ENCODE peak calls at places on chromosome 22, in six cellular contexts. One of them, this sample, is unnamed.
A peak's percentile ranks its signal among the peaks of the same experiment; 100 is the strongest.

GRCh38 chr22:48492371-48493320 is 1335.0 kb downstream of the BRD1 start:
- DNase-seq in cardiac muscle cell: peak; percentile 78
- DNase-seq in pancreas: peak; percentile 58
- DNase-seq in uterus: peak; percentile 53
- DNase-seq in MM.1S: peak; percentile 82
- DNase-seq in colonic mucosa: peak; percentile 49
- DNase-seq in this sample: no peak

GRCh38 chr22:27687984-27688545 is 113.5 kb downstream of the MN1 start:
- DNase-seq in cardiac muscle cell: no peak
- DNase-seq in MM.1S: no peak
- DNase-seq in uterus: no peak
- DNase-seq in colonic mucosa: no peak
- DNase-seq in pancreas: no peak
- DNase-seq in this sample: no peak

GRCh38 chr22:20021196-20022181 is 579 bp downstream of the TANGO2 start:
- DNase-seq in MM.1S: peak; percentile 12
- DNase-seq in uterus: no peak
- DNase-seq in pancreas: no peak
- DNase-seq in colonic mucosa: peak; percentile 47
- DNase-seq in cardiac muscle cell: peak; percentile 17
- DNase-seq in this sample: no peak

GRCh38 chr22:49152146-49152929 is 675.3 kb downstream of the BRD1 start:
- DNase-seq in uterus: no peak
- DNase-seq in cardiac muscle cell: no peak
- DNase-seq in colonic mucosa: no peak
- DNase-seq in MM.1S: no peak
- DNase-seq in pancreas: no peak
- DNase-seq in this sample: no peak

GRCh38 chr22:37362618-37363017 is 64.7 kb downstream of the ELFN2 start:
- DNase-seq in uterus: no peak
- DNase-seq in cardiac muscle cell: no peak
- DNase-seq in colonic mucosa: no peak
- DNase-seq in pancreas: no peak
- DNase-seq in MM.1S: no peak
- DNase-seq in this sample: no peak

GRCh38 chr22:44577391-44578114 is 79.5 kb upstream of the RTL6 start:
- DNase-seq in uterus: no peak
- DNase-seq in cardiac muscle cell: no peak
- DNase-seq in MM.1S: no peak
- DNase-seq in colonic mucosa: no peak
- DNase-seq in pancreas: peak; percentile 34
- DNase-seq in this sample: no peak

GRCh38 chr22:44202261-44202789 is 21.6 kb downstream of the PARVG start:
- DNase-seq in cardiac muscle cell: peak; percentile 77
- DNase-seq in MM.1S: no peak
- DNase-seq in pancreas: peak; percentile 27
- DNase-seq in colonic mucosa: no peak
- DNase-seq in uterus: no peak
- DNase-seq in this sample: no peak

GRCh38 chr22:36606659-36607058 is 77.7 kb upstream of the EIF3D start:
- DNase-seq in MM.1S: no peak
- DNase-seq in uterus: no peak
- DNase-seq in pancreas: no peak
- DNase-seq in cardiac muscle cell: no peak
- DNase-seq in colonic mucosa: no peak
- DNase-seq in this sample: no peak

GRCh38 chr22:36419177-36419911 is 31.6 kb upstream of the MYH9 start:
- DNase-seq in colonic mucosa: peak; percentile 86
- DNase-seq in pancreas: no peak
- DNase-seq in MM.1S: peak; percentile 84
- DNase-seq in cardiac muscle cell: peak; percentile 88
- DNase-seq in uterus: peak; percentile 76
- DNase-seq in this sample: no peak

DNA sequence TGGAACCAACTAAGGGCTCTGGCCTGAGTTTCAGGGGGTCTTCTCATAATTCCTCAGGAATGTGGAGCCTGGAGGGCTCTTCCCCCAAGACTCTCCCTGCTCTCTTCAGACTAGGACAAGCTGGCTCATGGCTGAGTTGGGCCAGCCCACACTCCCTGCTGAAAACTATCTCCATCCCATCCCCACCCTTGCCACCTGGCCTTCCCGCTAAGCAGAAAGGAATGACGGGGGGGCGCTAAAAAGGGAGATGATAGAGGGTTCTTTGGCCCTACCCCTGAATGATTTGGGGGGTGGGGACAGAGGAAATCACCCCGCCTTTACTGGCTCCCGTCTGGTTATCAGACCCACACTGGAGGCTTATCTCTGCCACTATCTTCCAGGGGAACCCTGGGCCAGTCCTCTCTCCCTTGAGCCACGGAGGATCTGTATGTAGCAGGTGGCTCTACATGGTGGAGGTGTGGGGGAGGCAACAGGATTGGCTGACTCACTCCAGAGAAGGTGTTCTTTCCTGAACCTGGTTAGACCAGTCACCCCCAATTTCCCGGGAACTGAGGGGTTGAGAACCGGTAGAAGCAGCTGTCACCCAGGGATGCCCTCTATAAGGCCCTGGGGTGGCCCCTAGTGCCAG is 5.7 kb downstream of the SMTN start:
- DNase-seq in pancreas: no peak
- DNase-seq in colonic mucosa: no peak
- DNase-seq in MM.1S: no peak
- DNase-seq in cardiac muscle cell: no peak
- DNase-seq in uterus: peak; percentile 52
- DNase-seq in this sample: no peak
- H3K27ac ChIP-seq in pancreas: no peak overlapping the region
- H3K27ac ChIP-seq in colonic mucosa: peak overlapping the region; percentile 86
- H3K27ac ChIP-seq in MM.1S: no peak overlapping the region
- H3K27ac ChIP-seq in cardiac muscle cell: no peak overlapping the region
- H3K27ac ChIP-seq in uterus: peak overlapping the region; percentile 98
- H3K27ac ChIP-seq in this sample: peak overlapping the region; percentile 11

DNA sequence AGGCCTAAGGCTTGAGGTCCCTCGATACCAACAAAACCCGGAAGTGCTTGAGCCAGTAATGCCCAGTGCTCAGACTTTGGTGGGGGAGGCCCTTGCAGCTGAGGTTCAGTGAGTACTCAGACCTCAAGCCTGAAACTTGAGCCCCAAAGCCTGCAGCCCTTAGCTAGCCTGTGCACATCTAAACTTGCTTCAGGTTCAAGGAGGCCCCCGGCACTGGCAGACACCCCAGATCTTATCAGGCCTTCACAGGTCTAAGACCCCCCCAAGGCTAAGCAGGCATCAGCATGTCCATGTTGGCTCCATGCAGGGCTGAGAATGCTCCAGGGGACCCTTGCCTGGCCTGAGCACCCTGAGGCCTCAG is 993 bp upstream of the CASTOR1 start:
- DNase-seq in colonic mucosa: no peak
- DNase-seq in uterus: peak; percentile 54
- DNase-seq in MM.1S: no peak
- DNase-seq in cardiac muscle cell: no peak
- DNase-seq in pancreas: no peak
- DNase-seq in this sample: no peak
- H3K4me3 ChIP-seq in colonic mucosa: peak overlapping the region; percentile 91
- H3K4me3 ChIP-seq in uterus: peak overlapping the region; percentile 64
- H3K4me3 ChIP-seq in MM.1S: peak overlapping the region; percentile 84
- H3K4me3 ChIP-seq in cardiac muscle cell: no peak overlapping the region
- H3K4me3 ChIP-seq in pancreas: no peak overlapping the region
- H3K4me3 ChIP-seq in this sample: no peak overlapping the region

DNA sequence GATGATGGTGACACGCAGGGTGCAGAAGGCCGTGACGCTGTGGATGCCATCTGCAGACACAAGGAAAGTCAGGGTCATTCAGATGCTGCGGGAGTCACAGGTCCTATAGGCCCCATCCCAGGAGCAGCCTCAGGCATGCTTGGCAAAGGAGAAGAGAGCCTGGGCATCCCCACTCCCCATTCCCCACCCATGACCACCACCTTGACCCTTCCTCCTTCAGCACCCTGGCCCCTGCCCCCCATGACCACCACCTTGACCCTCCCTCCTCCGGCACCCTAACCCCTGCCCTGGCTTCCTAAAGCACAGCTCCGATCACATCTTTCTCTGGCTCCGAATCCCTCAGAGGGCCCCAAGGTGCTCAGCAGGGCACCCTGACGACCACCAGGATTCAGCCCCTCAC is 73.1 kb downstream of the CELSR1 start:
- DNase-seq in colonic mucosa: no peak
- DNase-seq in cardiac muscle cell: no peak
- DNase-seq in uterus: no peak
- DNase-seq in pancreas: no peak
- DNase-seq in MM.1S: no peak
- DNase-seq in this sample: no peak
- H3K27me3 ChIP-seq in colonic mucosa: no peaks in the 10 kb centered on the region
- H3K27me3 ChIP-seq in cardiac muscle cell: no peaks in the 10 kb centered on the region
- H3K27me3 ChIP-seq in uterus: no peaks in the 10 kb centered on the region
- H3K27me3 ChIP-seq in pancreas: no peaks in the 10 kb centered on the region
- H3K27me3 ChIP-seq in MM.1S: peaks cover 86% of the 10 kb centered on the region
- H3K27me3 ChIP-seq in this sample: no peaks in the 10 kb centered on the region

GRCh38 chr22:17945851-17946690 is 78.3 kb downstream of the MICAL3 start:
- DNase-seq in colonic mucosa: no peak
- DNase-seq in uterus: no peak
- DNase-seq in cardiac muscle cell: no peak
- DNase-seq in MM.1S: peak; percentile 72
- DNase-seq in pancreas: no peak
- DNase-seq in this sample: no peak
- H3K27ac ChIP-seq in colonic mucosa: no peak overlapping the region
- H3K27ac ChIP-seq in uterus: peak overlapping the region; percentile 35
- H3K27ac ChIP-seq in cardiac muscle cell: peak overlapping the region; percentile 60
- H3K27ac ChIP-seq in MM.1S: peak overlapping the region; percentile 36
- H3K27ac ChIP-seq in pancreas: peak overlapping the region; percentile 44
- H3K27ac ChIP-seq in this sample: peak overlapping the region; percentile 49

GRCh38 chr22:46753360-46753759 is 9.1 kb upstream of the TBC1D22A start:
- DNase-seq in colonic mucosa: no peak
- DNase-seq in MM.1S: no peak
- DNase-seq in uterus: no peak
- DNase-seq in pancreas: no peak
- DNase-seq in cardiac muscle cell: no peak
- DNase-seq in this sample: no peak

GRCh38 chr22:46753761-46754109 is 8.7 kb upstream of the TBC1D22A start:
- DNase-seq in cardiac muscle cell: no peak
- DNase-seq in pancreas: no peak
- DNase-seq in MM.1S: no peak
- DNase-seq in uterus: no peak
- DNase-seq in colonic mucosa: no peak
- DNase-seq in this sample: no peak

GRCh38 chr22:46754110-46754799 is 8.2 kb upstream of the TBC1D22A start:
- DNase-seq in MM.1S: no peak
- DNase-seq in uterus: peak; percentile 86
- DNase-seq in colonic mucosa: peak; percentile 94
- DNase-seq in cardiac muscle cell: peak; percentile 97
- DNase-seq in pancreas: peak; percentile 89
- DNase-seq in this sample: peak; percentile 65

GRCh38 chr22:46756097-46756496 is 6.4 kb upstream of the TBC1D22A start:
- DNase-seq in uterus: no peak
- DNase-seq in cardiac muscle cell: no peak
- DNase-seq in pancreas: no peak
- DNase-seq in colonic mucosa: no peak
- DNase-seq in MM.1S: no peak
- DNase-seq in this sample: no peak

DNA sequence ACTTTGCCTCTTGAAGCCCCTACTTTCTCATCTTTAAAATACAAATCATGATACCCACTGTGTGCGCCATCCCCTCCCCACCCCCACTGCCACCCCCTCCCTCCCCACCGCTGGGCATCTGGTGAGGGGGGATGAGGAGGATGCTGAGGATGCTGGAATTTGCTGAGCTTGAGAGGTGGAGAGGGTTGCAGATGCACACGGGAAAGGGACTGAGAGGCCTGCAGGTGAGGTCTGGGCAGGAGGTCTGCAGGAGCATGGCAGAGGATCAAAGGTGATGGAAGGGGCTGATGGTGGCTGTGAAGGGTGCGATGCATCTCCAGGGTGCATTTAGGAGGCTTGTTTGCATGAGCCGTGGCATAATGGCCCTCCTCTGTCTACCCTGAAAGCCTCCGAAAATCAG is 7.6 kb upstream of the TBC1D22A start:
- DNase-seq in uterus: no peak
- DNase-seq in cardiac muscle cell: no peak
- DNase-seq in pancreas: peak; percentile 44
- DNase-seq in colonic mucosa: no peak
- DNase-seq in MM.1S: no peak
- DNase-seq in this sample: no peak
- H3K4me3 ChIP-seq in uterus: no peak overlapping the region
- H3K4me3 ChIP-seq in cardiac muscle cell: no peak overlapping the region
- H3K4me3 ChIP-seq in pancreas: no peak overlapping the region
- H3K4me3 ChIP-seq in colonic mucosa: no peak overlapping the region
- H3K4me3 ChIP-seq in MM.1S: no peak overlapping the region
- H3K4me3 ChIP-seq in this sample: no peak overlapping the region

GRCh38 chr22:39731881-39732555 is 161.5 kb downstream of the CACNA1I start:
- DNase-seq in uterus: no peak
- DNase-seq in cardiac muscle cell: no peak
- DNase-seq in colonic mucosa: no peak
- DNase-seq in MM.1S: no peak
- DNase-seq in pancreas: no peak
- DNase-seq in this sample: no peak

GRCh38 chr22:39734866-39735265 is 158.7 kb downstream of the ENTHD1 start:
- DNase-seq in pancreas: no peak
- DNase-seq in MM.1S: no peak
- DNase-seq in uterus: no peak
- DNase-seq in cardiac muscle cell: no peak
- DNase-seq in colonic mucosa: no peak
- DNase-seq in this sample: no peak

GRCh38 chr22:39733191-39733590 is 160.4 kb downstream of the ENTHD1 start:
- DNase-seq in MM.1S: no peak
- DNase-seq in pancreas: no peak
- DNase-seq in uterus: no peak
- DNase-seq in cardiac muscle cell: no peak
- DNase-seq in colonic mucosa: no peak
- DNase-seq in this sample: no peak

GRCh38 chr22:39731481-39731880 is 160.9 kb downstream of the CACNA1I start:
- DNase-seq in cardiac muscle cell: no peak
- DNase-seq in colonic mucosa: no peak
- DNase-seq in uterus: no peak
- DNase-seq in pancreas: no peak
- DNase-seq in MM.1S: no peak
- DNase-seq in this sample: no peak

GRCh38 chr22:39732625-39733024 is 160.9 kb downstream of the ENTHD1 start:
- DNase-seq in MM.1S: no peak
- DNase-seq in colonic mucosa: no peak
- DNase-seq in pancreas: no peak
- DNase-seq in cardiac muscle cell: no peak
- DNase-seq in uterus: no peak
- DNase-seq in this sample: no peak
- H3K27me3 ChIP-seq in MM.1S: peaks cover 10% of the 10 kb centered on the region
- H3K27me3 ChIP-seq in colonic mucosa: no peaks in the 10 kb centered on the region
- H3K27me3 ChIP-seq in pancreas: no peaks in the 10 kb centered on the region
- H3K27me3 ChIP-seq in cardiac muscle cell: no peaks in the 10 kb centered on the region
- H3K27me3 ChIP-seq in uterus: no peaks in the 10 kb centered on the region
- H3K27me3 ChIP-seq in this sample: peaks cover 71% of the 10 kb centered on the region

GRCh38 chr22:50730013-50730891 is 7.8 kb upstream of the ACR start:
- DNase-seq in uterus: peak; percentile 13
- DNase-seq in MM.1S: no peak
- DNase-seq in cardiac muscle cell: no peak
- DNase-seq in colonic mucosa: no peak
- DNase-seq in pancreas: peak; percentile 48
- DNase-seq in this sample: no peak
- H3K27ac ChIP-seq in uterus: no peak overlapping the region
- H3K27ac ChIP-seq in MM.1S: peak overlapping the region; percentile 57
- H3K27ac ChIP-seq in cardiac muscle cell: no peak overlapping the region
- H3K27ac ChIP-seq in colonic mucosa: no peak overlapping the region
- H3K27ac ChIP-seq in pancreas: no peak overlapping the region
- H3K27ac ChIP-seq in this sample: no peak overlapping the region

GRCh38 chr22:38756631-38757463 is 1.0 kb upstream of the SUN2 start:
- DNase-seq in pancreas: peak; percentile 59
- DNase-seq in MM.1S: no peak
- DNase-seq in colonic mucosa: peak; percentile 39
- DNase-seq in uterus: no peak
- DNase-seq in cardiac muscle cell: no peak
- DNase-seq in this sample: no peak
- H3K4me3 ChIP-seq in pancreas: peak overlapping the region; percentile 60
- H3K4me3 ChIP-seq in MM.1S: peak overlapping the region; percentile 87
- H3K4me3 ChIP-seq in colonic mucosa: peak overlapping the region; percentile 69
- H3K4me3 ChIP-seq in uterus: peak overlapping the region; percentile 75
- H3K4me3 ChIP-seq in cardiac muscle cell: peak overlapping the region; percentile 84
- H3K4me3 ChIP-seq in this sample: peak overlapping the region; percentile 69

This sample was measured in esophagus squamous epithelium.